ENCODE peak calls at places on chromosomes 3 and 15, in four cellular contexts. F is ovary, G is PC-3, T is colonic mucosa. E is an unnamed sample.

GRCh38 chr15:82117296-82117695 is 71.5 kb upstream of the MEX3B start:
- DNase-seq in F (no peak), G (no peak), T (no peak), E (no peak)

GRCh38 chr3:23404241-23404640 is 201.1 kb downstream of the UBE2E2 start:
- DNase-seq in F (no peak), G (peak), T (no peak), E (no peak)

GRCh38 chr15:59300618-59301139 is 72.0 kb downstream of the MYO1E start:
- DNase-seq in F (no peak), G (no peak), T (no peak), E (peak)

GRCh38 chr3:106261915-106262683 is 393.3 kb upstream of the CBLB start:
- DNase-seq in F (no peak), G (no peak), T (no peak), E (no peak)

GRCh38 chr15:60580650-60581415 is 101.9 kb upstream of the ICE2 start:
- DNase-seq in F (no peak), G (no peak), T (no peak), E (no peak)

GRCh38 chr15:75098371-75098770 is 75.0 kb downstream of the PPCDC start:
- DNase-seq in F (no peak), G (no peak), T (no peak), E (no peak)

GRCh38 chr3:129276385-129276784 is 2.3 kb upstream of the HMCES start:
- DNase-seq in F (no peak), G (no peak), T (no peak), E (no peak)

GRCh38 chr15:67103869-67104268 is 38.5 kb downstream of the SMAD3 start:
- DNase-seq in F (no peak), G (no peak), T (no peak), E (no peak)

GRCh38 chr3:94101860-94102259 is 39.0 kb downstream of the NSUN3 start:
- DNase-seq in F (no peak), G (peak), T (no peak), E (no peak)

GRCh38 chr3:37375184-37376120 is 201.1 kb upstream of the LRRFIP2 start:
- DNase-seq in F (no peak), G (no peak), T (no peak), E (no peak)

GRCh38 chr3:51110586-51110985 is 274.5 kb upstream of the MANF start:
- DNase-seq in F (no peak), G (no peak), T (no peak), E (no peak)

GRCh38 chr3:36679384-36680200 is 84.8 kb downstream of the DCLK3 start:
- DNase-seq in F (no peak), G (peak), T (no peak), E (no peak)

DNA sequence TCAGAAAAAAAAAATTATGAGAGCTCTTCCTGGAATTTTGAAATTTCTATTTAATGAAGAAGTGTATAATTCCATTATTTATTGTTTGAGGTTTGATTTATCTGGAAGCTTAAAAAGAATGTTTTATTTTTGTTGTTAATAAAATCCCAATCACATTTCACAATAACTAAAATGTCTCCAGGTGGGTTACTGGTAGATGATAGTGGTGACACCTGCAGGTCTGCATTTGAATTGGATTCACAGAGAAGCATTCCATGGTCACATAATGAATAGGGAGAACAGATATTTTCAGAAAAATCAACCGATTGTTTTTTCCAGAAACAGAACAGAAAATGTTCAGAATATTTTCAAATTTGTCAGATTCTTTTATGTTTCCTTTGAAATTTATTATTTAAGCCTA is 48.3 kb downstream of the ASB7 start:
- DNase-seq in F (no peak), G (peak), T (no peak), E (no peak)
- TF ChIP-seq CTCF in F (no peak), G (peak), T (no peak), E (no peak)

DNA sequence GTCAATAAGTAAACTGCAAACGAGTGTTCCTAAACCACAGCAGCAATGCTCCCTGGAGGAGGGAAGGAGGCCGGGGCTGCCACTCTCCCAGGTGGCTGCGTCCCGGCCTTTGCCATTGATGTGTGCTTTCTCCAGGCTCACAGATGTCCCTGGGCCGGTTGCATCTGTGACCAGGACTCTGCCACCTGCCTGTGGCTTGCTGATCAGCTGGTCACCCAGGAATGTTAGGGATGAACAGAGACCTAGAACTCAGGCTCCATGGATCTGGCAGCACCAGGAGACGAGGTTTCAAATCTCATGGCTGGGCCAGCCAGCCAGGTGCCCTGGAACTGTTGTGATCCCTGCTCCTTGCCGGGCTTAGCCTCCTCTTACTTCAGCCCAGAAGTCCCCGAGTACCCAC is 65.7 kb downstream of the KLF15 start:
- DNase-seq in F (no peak), G (no peak), T (no peak), E (no peak)
- TF ChIP-seq CTCF in F (no peak), G (no peak), T (no peak), E (no peak)

GRCh38 chr3:13163848-13164382 is 90.7 kb upstream of the IQSEC1 start:
- DNase-seq in F (no peak), G (no peak), T (no peak), E (no peak)
- TF ChIP-seq CTCF in F (no peak), G (no peak), T (no peak), E (no peak)

DNA sequence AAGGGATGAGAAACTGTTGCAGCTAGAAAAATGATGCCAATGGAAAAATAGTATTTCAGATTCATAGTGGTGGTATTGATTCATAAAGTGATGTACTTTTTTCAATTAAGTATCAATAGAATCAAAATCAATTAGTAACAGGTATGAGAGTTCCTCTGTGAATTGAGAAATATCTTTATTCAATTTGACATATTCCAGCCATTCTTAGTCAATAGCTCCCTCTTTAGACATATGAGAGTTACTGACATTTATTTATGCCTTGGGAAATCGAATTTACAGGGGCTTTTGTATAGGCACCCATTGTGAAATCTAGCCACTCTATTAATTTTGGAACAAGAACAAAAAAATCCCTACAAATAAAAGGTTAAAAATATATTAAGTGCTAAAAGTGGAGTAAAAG is 386.9 kb upstream of the CNTN3 start:
- DNase-seq in F (no peak), G (no peak), T (no peak), E (no peak)
- TF ChIP-seq CTCF in F (no peak), G (no peak), T (no peak), E (peak)